ENCODE peak calls at places on chromosomes 16 and 17, in four cellular contexts. J is HCT116; V is CD8-positive, alpha-beta memory T cell; K is transverse colon. A is an unnamed sample.

GRCh38 chr16:19153876-19154275 is 14.2 kb upstream of the SYT17 start:
- DNase-seq in J (peak; percentile 77), V (no peak), K (no peak), A (no peak)

GRCh38 chr17:46950997-46951621 is 27.9 kb downstream of the RPRML start:
- DNase-seq in J (no peak), V (no peak), K (no peak), A (no peak)

GRCh38 chr16:73000020-73000906 is 47.7 kb downstream of the ZFHX3 start:
- DNase-seq in J (no peak), V (no peak), K (no peak), A (no peak)

GRCh38 chr16:72833969-72834368 is 214.0 kb downstream of the ZFHX3 start:
- DNase-seq in J (no peak), V (no peak), K (no peak), A (no peak)

GRCh38 chr17:59842901-59843652 is 49.7 kb downstream of the TUBD1 start:
- DNase-seq in J (peak; percentile 96), V (peak; percentile 23), K (peak; percentile 76), A (peak; percentile 76)

GRCh38 chr16:65600046-65600445 is 478.2 kb upstream of the CDH11 start:
- DNase-seq in J (no peak), V (no peak), K (no peak), A (no peak)

GRCh38 chr16:67959930-67960329 is 8.5 kb downstream of the SLC12A4 start:
- DNase-seq in J (no peak), V (no peak), K (no peak), A (no peak)

GRCh38 chr17:15384142-15384803 is 42.9 kb upstream of the TEKT3 start:
- DNase-seq in J (no peak), V (no peak), K (peak; percentile 28), A (peak; percentile 44)

GRCh38 chr17:80104321-80104955 is 3.1 kb downstream of the GAA start:
- DNase-seq in J (no peak), V (no peak), K (no peak), A (no peak)

GRCh38 chr17:17125136-17126084 is 80.7 kb downstream of the PLD6 start:
- DNase-seq in J (no peak), V (peak; percentile 23), K (no peak), A (peak; percentile 37)

GRCh38 chr16:73056911-73057310 is 9.0 kb upstream of the ZFHX3 start:
- DNase-seq in J (no peak), V (no peak), K (no peak), A (no peak)

GRCh38 chr17:14143678-14144077 is 74.4 kb downstream of the COX10 start:
- DNase-seq in J (no peak), V (no peak), K (peak; percentile 17), A (no peak)

GRCh38 chr17:8227238-8227581 is 16.8 kb upstream of the AURKB start:
- DNase-seq in J (no peak), V (no peak), K (no peak), A (no peak)

GRCh38 chr16:5058476-5058875 is 7.3 kb downstream of the C16orf89 start:
- DNase-seq in J (no peak), V (no peak), K (no peak), A (no peak)

GRCh38 chr17:31388770-31389672 is 2.5 kb upstream of the RAB11FIP4 start:
- DNase-seq in J (no peak), V (peak; percentile 27), K (no peak), A (no peak)

GRCh38 chr17:28008526-28008925 is 34.0 kb upstream of the NLK start:
- DNase-seq in J (peak; percentile 8), V (no peak), K (peak; percentile 38), A (peak; percentile 50)

GRCh38 chr17:79102214-79102613 is 27.6 kb downstream of the ENGASE start:
- DNase-seq in J (no peak), V (no peak), K (no peak), A (no peak)
- H3K4me1 ChIP-seq in J (no peaks in the 10 kb centered on the region), V (no peaks in the 10 kb centered on the region), K (no peaks in the 10 kb centered on the region), A (no peaks in the 10 kb centered on the region)

GRCh38 chr16:89155851-89156739 is 15.5 kb upstream of the CDH15 start:
- DNase-seq in J (no peak), V (no peak), K (no peak), A (no peak)
- H3K4me1 ChIP-seq in J (peaks cover 15% of the 10 kb centered on the region), V (no peaks in the 10 kb centered on the region), K (peaks cover 10% of the 10 kb centered on the region), A (peaks cover 5% of the 10 kb centered on the region)

DNA sequence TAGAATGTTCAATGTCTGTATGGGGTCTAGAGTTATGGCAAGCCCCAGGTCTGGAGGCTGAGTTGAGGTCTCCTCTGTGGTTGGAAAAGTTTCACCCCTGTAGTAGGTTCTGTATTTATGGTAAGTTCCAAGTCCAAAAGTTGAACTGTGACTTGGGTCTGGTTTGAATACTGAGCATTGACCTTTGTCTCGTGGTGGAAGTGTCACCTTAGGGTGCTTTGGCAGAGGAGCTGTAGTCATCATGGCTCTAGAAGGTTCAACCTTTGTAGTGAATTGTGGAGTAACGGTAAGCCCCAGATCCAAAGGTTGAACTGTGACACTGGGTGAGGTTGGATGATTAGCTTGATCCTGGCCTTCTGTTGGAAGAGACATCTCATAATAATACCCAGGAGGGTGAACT is 17.6 kb downstream of the RDM1 start:
- DNase-seq in J (no peak), V (no peak), K (no peak), A (no peak)
- H3K4me1 ChIP-seq in J (no peaks in the 10 kb centered on the region), V (peaks cover 22% of the 10 kb centered on the region), K (no peaks in the 10 kb centered on the region), A (no peaks in the 10 kb centered on the region)

DNA sequence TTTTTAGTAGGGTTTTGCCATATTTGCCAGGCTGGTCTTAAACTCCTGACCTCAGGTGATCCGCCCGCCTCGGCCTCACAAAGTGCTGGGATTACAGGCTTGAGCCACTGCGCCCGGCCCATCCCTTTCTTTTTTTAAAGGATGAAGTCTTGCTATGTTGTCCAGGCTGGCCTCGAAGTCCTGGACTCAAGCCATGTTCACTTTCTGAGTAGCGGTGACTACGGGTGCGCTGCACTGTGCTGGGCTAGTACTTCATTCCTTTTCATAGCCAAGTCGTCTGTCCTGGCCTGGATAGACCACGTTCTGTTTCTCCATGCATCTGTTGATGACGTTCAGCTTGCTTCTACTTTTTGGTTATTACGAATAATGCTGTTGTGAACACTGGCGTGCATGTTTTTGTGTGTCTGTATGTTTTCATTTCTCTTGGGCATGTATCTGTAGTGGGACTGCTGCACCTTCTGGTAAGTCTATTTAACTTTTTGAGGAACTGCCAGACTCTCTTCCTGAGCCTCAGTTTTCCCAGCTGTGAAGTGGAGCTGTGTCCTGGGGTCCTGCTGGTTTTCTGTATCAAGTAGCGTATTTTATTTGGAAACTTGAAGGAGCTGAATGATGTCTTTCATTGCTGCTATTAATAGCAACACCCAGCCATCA is 40.0 kb upstream of the GSE1 start:
- DNase-seq in J (no peak), V (no peak), K (no peak), A (no peak)
- H3K4me1 ChIP-seq in J (peaks cover 31% of the 10 kb centered on the region), V (peaks cover 53% of the 10 kb centered on the region), K (peaks cover 77% of the 10 kb centered on the region), A (peaks cover 78% of the 10 kb centered on the region)

GRCh38 chr17:81516439-81516838 is 3.8 kb upstream of the ACTG1 start:
- DNase-seq in J (no peak), V (no peak), K (peak; percentile 11), A (no peak)
- H3K4me1 ChIP-seq in J (peaks cover 77% of the 10 kb centered on the region), V (peaks cover 38% of the 10 kb centered on the region), K (peaks cover 46% of the 10 kb centered on the region), A (peaks cover 33% of the 10 kb centered on the region)

GRCh38 chr17:62140376-62140775 is 75.3 kb upstream of the MED13 start:
- DNase-seq in J (no peak), V (no peak), K (no peak), A (no peak)

GRCh38 chr17:62134397-62134796 is 69.3 kb upstream of the MED13 start:
- DNase-seq in J (no peak), V (no peak), K (no peak), A (no peak)

GRCh38 chr17:62130739-62131138 is 65.7 kb upstream of the MED13 start:
- DNase-seq in J (no peak), V (no peak), K (no peak), A (no peak)

GRCh38 chr17:62139141-62139540 is 74.1 kb upstream of the MED13 start:
- DNase-seq in J (no peak), V (no peak), K (no peak), A (no peak)

DNA sequence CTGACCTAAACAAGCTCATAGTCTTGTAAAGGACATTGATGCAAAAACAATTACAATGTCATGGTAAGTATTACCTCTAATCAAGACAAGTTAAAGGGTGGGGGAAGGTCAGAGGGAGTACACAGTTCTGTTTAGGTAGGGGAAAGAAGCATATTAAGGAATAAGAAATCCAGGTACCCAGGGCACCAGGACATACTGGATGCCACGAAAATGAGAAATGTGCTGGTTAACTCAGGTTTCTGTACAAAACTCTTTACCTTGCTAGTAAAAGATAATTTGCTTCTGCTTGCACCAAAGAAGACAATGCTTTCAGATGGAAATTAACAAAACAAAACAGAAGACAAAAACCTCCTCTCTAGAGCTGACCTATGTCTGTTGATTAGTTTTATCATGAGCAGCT is 70.7 kb upstream of the MED13 start:
- DNase-seq in J (no peak), V (no peak), K (no peak), A (no peak)
- H3K4me1 ChIP-seq in J (peaks cover 9% of the 10 kb centered on the region), V (no peaks in the 10 kb centered on the region), K (no peaks in the 10 kb centered on the region), A (no peaks in the 10 kb centered on the region)

GRCh38 chr16:81587626-81588160 is 143.1 kb downstream of the CMIP start:
- DNase-seq in J (no peak), V (no peak), K (no peak), A (no peak)
- H3K4me1 ChIP-seq in J (peaks cover 60% of the 10 kb centered on the region), V (no peaks in the 10 kb centered on the region), K (peaks cover 29% of the 10 kb centered on the region), A (peaks cover 28% of the 10 kb centered on the region)

DNA sequence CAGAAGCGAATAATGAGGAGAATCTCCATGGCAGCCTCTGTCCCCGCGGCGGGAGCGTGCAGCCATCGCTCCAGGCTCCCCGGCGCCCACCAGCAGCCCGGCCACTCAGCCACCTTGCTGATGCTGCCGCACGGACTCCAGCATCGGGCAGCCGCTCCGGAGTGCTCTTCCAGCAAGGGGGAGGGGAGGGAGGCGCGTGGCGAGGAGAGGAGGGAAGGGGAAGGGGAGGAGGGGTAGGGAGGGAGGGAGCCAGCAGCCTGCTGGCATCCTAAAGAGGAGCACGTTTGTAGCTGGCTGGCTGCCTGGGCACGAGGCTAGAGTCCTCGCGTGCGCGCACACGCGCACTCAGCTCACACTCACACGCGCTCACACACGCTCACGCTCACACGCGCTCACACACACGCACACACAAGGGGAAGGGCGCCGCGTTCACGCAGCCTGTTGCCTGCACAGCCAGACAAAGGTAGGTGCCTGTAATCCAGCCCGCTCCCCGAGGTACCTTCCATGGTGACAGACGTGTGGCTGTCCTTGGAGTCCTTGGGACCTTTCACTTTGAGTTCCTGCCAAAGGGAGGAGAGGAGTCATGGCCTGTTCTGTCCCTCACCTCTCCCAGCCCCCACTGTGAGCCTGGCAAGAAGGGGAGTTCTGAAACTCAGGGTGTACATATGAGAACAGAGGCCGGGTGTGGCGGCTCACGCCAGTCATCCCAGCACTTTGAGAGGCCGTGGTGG is 82.1 kb downstream of the TIMM22 start:
- DNase-seq in J (no peak), V (no peak), K (no peak), A (no peak)
- H3K4me1 ChIP-seq in J (peaks cover 39% of the 10 kb centered on the region), V (no peaks in the 10 kb centered on the region), K (peaks cover 33% of the 10 kb centered on the region), A (peaks cover 27% of the 10 kb centered on the region)